ENCODE peak calls at places on chromosomes 6 and 20, in four cellular contexts. One of them, this sample, is unnamed.

GRCh38 chr6:46380152-46380807 is 111.0 kb downstream of the RCAN2 start:
- DNase-seq in AG04450: no peak
- DNase-seq in fibroblast of lung: no peak
- DNase-seq in AG10803: no peak
- DNase-seq in this sample: no peak

GRCh38 chr20:13213335-13213734 is 7.7 kb upstream of the ISM1 start:
- DNase-seq in AG04450: no peak
- DNase-seq in fibroblast of lung: no peak
- DNase-seq in AG10803: no peak
- DNase-seq in this sample: no peak

GRCh38 chr6:6224933-6225486 is 95.5 kb downstream of the F13A1 start:
- DNase-seq in AG10803: no peak
- DNase-seq in AG04450: no peak
- DNase-seq in fibroblast of lung: no peak
- DNase-seq in this sample: no peak

GRCh38 chr6:125041740-125042459 is 79.7 kb downstream of the RNF217 start:
- DNase-seq in AG10803: peak
- DNase-seq in fibroblast of lung: peak
- DNase-seq in AG04450: no peak
- DNase-seq in this sample: no peak

GRCh38 chr6:89371849-89372505 is 19.5 kb upstream of the UBE2J1 start:
- DNase-seq in AG04450: peak
- DNase-seq in fibroblast of lung: peak
- DNase-seq in AG10803: peak
- DNase-seq in this sample: no peak

GRCh38 chr6:143037470-143037869 is 23.2 kb upstream of the AIG1 start:
- DNase-seq in AG04450: no peak
- DNase-seq in fibroblast of lung: no peak
- DNase-seq in AG10803: no peak
- DNase-seq in this sample: peak

GRCh38 chr20:12925214-12925755 is 83.5 kb upstream of the SPTLC3 start:
- DNase-seq in fibroblast of lung: peak
- DNase-seq in AG10803: peak
- DNase-seq in AG04450: peak
- DNase-seq in this sample: peak

GRCh38 chr6:149210376-149210775 is 107.1 kb upstream of the TAB2 start:
- DNase-seq in AG04450: no peak
- DNase-seq in AG10803: peak
- DNase-seq in fibroblast of lung: peak
- DNase-seq in this sample: no peak

GRCh38 chr6:43491750-43492661 is 14.6 kb downstream of the TJAP1 start:
- DNase-seq in AG04450: peak
- DNase-seq in AG10803: peak
- DNase-seq in fibroblast of lung: peak
- DNase-seq in this sample: no peak

GRCh38 chr6:71420693-71421328 is 132.2 kb downstream of the OGFRL1 start:
- DNase-seq in AG10803: peak
- DNase-seq in fibroblast of lung: peak
- DNase-seq in AG04450: peak
- DNase-seq in this sample: peak

GRCh38 chr20:14522595-14522994 is 185.2 kb upstream of the FLRT3 start:
- DNase-seq in AG04450: no peak
- DNase-seq in AG10803: no peak
- DNase-seq in fibroblast of lung: no peak
- DNase-seq in this sample: no peak

GRCh38 chr6:31940256-31940664 is 5.6 kb upstream of the CFB start:
- DNase-seq in fibroblast of lung: peak
- DNase-seq in AG04450: no peak
- DNase-seq in AG10803: peak
- DNase-seq in this sample: no peak

GRCh38 chr6:130869681-130870080 is 42.5 kb downstream of the SMLR1 start:
- DNase-seq in AG04450: no peak
- DNase-seq in AG10803: no peak
- DNase-seq in fibroblast of lung: no peak
- DNase-seq in this sample: no peak

GRCh38 chr6:104940881-104941693 is 15.8 kb upstream of the LIN28B start:
- DNase-seq in fibroblast of lung: peak
- DNase-seq in AG10803: peak
- DNase-seq in AG04450: no peak
- DNase-seq in this sample: no peak

GRCh38 chr20:32010096-32010495 is at the start of gene CCM2L:
- DNase-seq in AG04450: no peak
- DNase-seq in fibroblast of lung: no peak
- DNase-seq in AG10803: no peak
- DNase-seq in this sample: no peak

GRCh38 chr6:156798091-156798735 is 21.0 kb downstream of the ARID1B start:
- DNase-seq in AG10803: no peak
- DNase-seq in AG04450: no peak
- DNase-seq in fibroblast of lung: no peak
- DNase-seq in this sample: no peak

GRCh38 chr6:92125681-92126080 is 1293.7 kb downstream of the EPHA7 start:
- DNase-seq in AG10803: no peak
- DNase-seq in AG04450: no peak
- DNase-seq in fibroblast of lung: no peak
- DNase-seq in this sample: no peak

GRCh38 chr6:27334141-27334540 is 22.1 kb upstream of the POM121L2 start:
- DNase-seq in AG10803: no peak
- DNase-seq in fibroblast of lung: no peak
- DNase-seq in AG04450: no peak
- DNase-seq in this sample: no peak

DNA sequence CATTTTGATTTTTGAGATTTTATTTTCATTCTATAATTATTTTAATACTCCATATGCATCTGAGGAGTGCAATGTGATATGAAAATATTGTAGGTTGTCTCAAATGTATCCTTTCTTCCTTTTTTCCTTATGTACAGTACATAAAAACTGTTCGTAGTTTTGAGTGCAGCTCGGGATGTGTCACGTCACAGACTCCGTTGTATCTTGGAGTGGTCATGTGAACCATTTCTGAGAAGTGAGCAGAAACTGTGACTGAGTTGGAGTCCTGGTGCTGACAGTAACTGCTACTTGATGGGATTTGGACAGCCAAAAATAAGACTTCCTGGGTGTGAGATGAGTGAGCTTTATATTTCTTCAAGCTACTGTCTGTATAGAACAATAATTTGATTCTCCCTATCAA is 761.4 kb upstream of the MAN1A1 start:
- DNase-seq in fibroblast of lung: no peak
- DNase-seq in AG10803: no peak
- DNase-seq in AG04450: no peak
- DNase-seq in this sample: no peak
- TF ChIP-seq CTCF in fibroblast of lung: no peak
- TF ChIP-seq CTCF in AG10803: no peak
- TF ChIP-seq CTCF in AG04450: no peak
- TF ChIP-seq CTCF in this sample: no peak

GRCh38 chr6:29753309-29753644 is 30.0 kb downstream of the HLA-F start:
- DNase-seq in fibroblast of lung: no peak
- DNase-seq in AG04450: no peak
- DNase-seq in AG10803: no peak
- DNase-seq in this sample: no peak
- H3K4me3 ChIP-seq in fibroblast of lung: peak
- H3K4me3 ChIP-seq in AG04450: peak
- H3K4me3 ChIP-seq in AG10803: peak
- H3K4me3 ChIP-seq in this sample: peak

DNA sequence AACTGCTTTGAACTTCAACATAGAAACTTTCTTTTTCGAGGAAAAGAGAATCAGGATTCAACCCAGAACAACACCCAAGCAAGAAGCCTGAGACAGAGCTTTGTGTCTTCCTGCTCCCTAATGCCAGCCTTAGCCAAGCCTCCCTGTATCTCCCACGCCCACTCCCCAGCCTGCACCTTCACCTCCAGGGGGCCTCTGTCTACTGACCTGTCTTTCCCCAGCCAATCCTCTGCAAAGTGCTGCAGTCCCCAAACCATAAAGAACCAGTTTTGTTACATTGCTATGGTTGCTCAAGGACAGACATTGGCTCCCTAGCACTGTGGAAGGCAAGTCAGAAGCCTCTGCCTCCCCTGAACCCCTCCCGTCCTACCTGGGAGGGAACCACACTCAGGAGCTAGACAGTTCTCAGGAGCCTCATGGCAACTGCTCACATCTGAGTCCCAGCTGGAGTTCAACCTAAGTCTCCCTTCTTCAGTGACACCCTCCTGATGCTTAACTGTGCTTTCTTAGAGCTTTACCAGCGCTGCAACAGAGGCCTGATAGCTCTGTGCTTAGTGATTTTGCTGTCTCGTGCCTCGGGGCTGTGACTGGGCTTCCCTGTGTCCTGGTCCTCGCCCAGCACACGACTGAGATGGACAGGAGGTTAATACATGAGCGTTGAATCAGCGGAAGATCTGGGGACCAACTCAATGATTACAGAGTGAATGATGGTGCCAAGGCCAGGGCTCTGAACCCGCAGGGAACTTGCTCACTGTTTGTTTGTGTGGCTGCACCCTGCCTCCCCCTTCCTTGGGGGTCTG is 101.5 kb upstream of the DUSP22 start:
- DNase-seq in AG10803: no peak
- DNase-seq in AG04450: no peak
- DNase-seq in fibroblast of lung: no peak
- DNase-seq in this sample: no peak
- TF ChIP-seq CTCF in AG10803: no peak
- TF ChIP-seq CTCF in AG04450: peak
- TF ChIP-seq CTCF in fibroblast of lung: no peak
- TF ChIP-seq CTCF in this sample: no peak

DNA sequence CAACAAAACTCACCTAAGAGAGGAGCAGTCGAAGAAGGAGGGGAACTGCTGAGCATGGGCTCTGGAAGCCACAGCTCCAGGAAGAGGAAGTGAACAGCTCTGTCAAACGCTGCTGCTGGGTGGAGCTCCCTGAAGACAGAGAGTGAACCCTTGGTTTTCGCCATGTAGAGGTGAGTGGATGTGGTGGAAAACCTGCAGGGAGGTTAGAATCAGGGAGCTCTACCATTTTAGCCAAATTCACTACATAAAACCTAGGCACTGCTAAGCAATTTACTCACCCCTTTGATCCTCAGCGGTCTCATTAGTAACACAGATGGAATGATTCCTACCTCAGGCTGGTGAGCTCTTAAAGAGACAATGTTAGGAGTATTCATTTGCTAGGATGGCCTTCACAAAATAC is 19.4 kb upstream of the TFAP2A start:
- DNase-seq in fibroblast of lung: peak
- DNase-seq in AG04450: no peak
- DNase-seq in AG10803: no peak
- DNase-seq in this sample: no peak
- H3K4me3 ChIP-seq in fibroblast of lung: no peak
- H3K4me3 ChIP-seq in AG04450: no peak
- H3K4me3 ChIP-seq in AG10803: no peak
- H3K4me3 ChIP-seq in this sample: no peak

GRCh38 chr6:164097557-164098398 is 683.3 kb downstream of the QKI start:
- DNase-seq in AG10803: peak
- DNase-seq in AG04450: no peak
- DNase-seq in fibroblast of lung: peak
- DNase-seq in this sample: no peak
- TF ChIP-seq CTCF in AG10803: no peak
- TF ChIP-seq CTCF in AG04450: no peak
- TF ChIP-seq CTCF in fibroblast of lung: no peak
- TF ChIP-seq CTCF in this sample: no peak

DNA sequence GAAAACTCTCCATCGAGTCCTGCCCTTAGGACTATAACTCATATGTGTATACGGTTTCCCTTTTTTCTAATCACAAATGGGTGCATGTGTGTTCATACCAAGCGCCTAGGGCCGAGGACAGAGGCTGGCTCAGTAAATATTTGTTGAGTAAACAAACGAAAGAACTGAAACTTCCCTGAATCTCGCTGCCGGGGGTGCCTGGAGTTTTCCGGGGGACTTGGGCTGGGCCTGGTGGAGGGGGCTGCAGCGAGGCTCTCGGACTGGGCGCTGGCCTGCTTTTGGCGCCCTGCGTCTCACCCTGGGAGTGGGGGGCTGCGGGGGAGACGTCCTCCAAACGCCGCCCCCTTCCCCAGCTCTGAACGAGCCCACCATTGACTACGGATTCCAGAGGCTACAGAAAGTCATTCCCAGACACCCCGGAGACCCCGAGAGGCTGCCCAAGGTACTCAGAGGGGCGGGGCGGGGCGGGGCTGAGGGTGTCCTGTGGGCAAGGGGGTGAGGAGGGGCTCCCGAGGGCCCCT is 49.0 kb downstream of the CPXM1 start:
- DNase-seq in fibroblast of lung: no peak
- DNase-seq in AG04450: no peak
- DNase-seq in AG10803: no peak
- DNase-seq in this sample: no peak
- H3K4me3 ChIP-seq in fibroblast of lung: no peak
- H3K4me3 ChIP-seq in AG04450: peak
- H3K4me3 ChIP-seq in AG10803: peak
- H3K4me3 ChIP-seq in this sample: peak

GRCh38 chr20:1734269-1734858 is 76.8 kb upstream of the SIRPG start:
- DNase-seq in fibroblast of lung: peak
- DNase-seq in AG10803: peak
- DNase-seq in AG04450: no peak
- DNase-seq in this sample: no peak
- TF ChIP-seq CTCF in fibroblast of lung: no peak
- TF ChIP-seq CTCF in AG10803: peak
- TF ChIP-seq CTCF in AG04450: no peak
- TF ChIP-seq CTCF in this sample: peak

GRCh38 chr6:14107000-14107399 is 10.6 kb upstream of the CD83 start:
- DNase-seq in AG04450: no peak
- DNase-seq in fibroblast of lung: no peak
- DNase-seq in AG10803: no peak
- DNase-seq in this sample: no peak

GRCh38 chr6:14113951-14114350 is 3.6 kb upstream of the CD83 start:
- DNase-seq in AG04450: no peak
- DNase-seq in fibroblast of lung: no peak
- DNase-seq in AG10803: no peak
- DNase-seq in this sample: no peak

GRCh38 chr6:14108571-14109410 is 8.8 kb upstream of the CD83 start:
- DNase-seq in AG04450: no peak
- DNase-seq in fibroblast of lung: peak
- DNase-seq in AG10803: no peak
- DNase-seq in this sample: no peak

GRCh38 chr6:14109411-14109826 is 8.2 kb upstream of the CD83 start:
- DNase-seq in AG04450: no peak
- DNase-seq in AG10803: no peak
- DNase-seq in fibroblast of lung: no peak
- DNase-seq in this sample: no peak

GRCh38 chr6:14110001-14110818 is 7.4 kb upstream of the CD83 start:
- DNase-seq in AG10803: no peak
- DNase-seq in fibroblast of lung: no peak
- DNase-seq in AG04450: no peak
- DNase-seq in this sample: no peak
- H3K4me3 ChIP-seq in AG10803: no peak
- H3K4me3 ChIP-seq in fibroblast of lung: no peak
- H3K4me3 ChIP-seq in AG04450: no peak
- H3K4me3 ChIP-seq in this sample: no peak